ENCODE peak calls at places on chromosomes 7 and 10, in four cellular contexts. Z is GM23338, J is ELF-1, C is HT1080. G is an unnamed sample.

GRCh38 chr7:69228212-69228811 is 370.0 kb upstream of the AUTS2 start:
- DNase-seq in Z (no peak), J (no peak), C (no peak), G (no peak)

GRCh38 chr7:143300959-143301617 is 12.9 kb downstream of the CASP2 start:
- DNase-seq in Z (no peak), J (no peak), C (peak; percentile 34), G (no peak)

GRCh38 chr10:127909716-127910463 is 3.0 kb downstream of the PTPRE start:
- DNase-seq in Z (no peak), J (no peak), C (no peak), G (no peak)

GRCh38 chr7:135998081-135998480 is 20.9 kb upstream of the MTPN start:
- DNase-seq in Z (no peak), J (no peak), C (no peak), G (no peak)

GRCh38 chr7:82808633-82809032 is 354.1 kb downstream of the PCLO start:
- DNase-seq in Z (no peak), J (no peak), C (no peak), G (no peak)

GRCh38 chr10:129958118-129958685 is 5.9 kb downstream of the EBF3 start:
- DNase-seq in Z (peak; percentile 38), J (no peak), C (no peak), G (peak; percentile 73)

GRCh38 chr7:85261341-85261740 is 74.5 kb upstream of the SEMA3D start:
- DNase-seq in Z (no peak), J (no peak), C (peak; percentile 21), G (no peak)

GRCh38 chr7:149598721-149599308 is 101.2 kb upstream of the ZNF746 start:
- DNase-seq in Z (peak; percentile 70), J (peak; percentile 44), C (peak; percentile 36), G (peak; percentile 6)

GRCh38 chr10:71185209-71185608 is 27.2 kb upstream of the UNC5B start:
- DNase-seq in Z (no peak), J (no peak), C (no peak), G (no peak)

GRCh38 chr7:96311967-96312366 is 9.9 kb downstream of the SLC25A13 start:
- DNase-seq in Z (no peak), J (no peak), C (no peak), G (no peak)

GRCh38 chr7:51315393-51316261 is 982 bp downstream of the COBL start:
- DNase-seq in Z (peak; percentile 85), J (peak; percentile 78), C (no peak), G (peak; percentile 78)

GRCh38 chr7:121515181-121515580 is 119.1 kb upstream of the FAM3C start:
- DNase-seq in Z (no peak), J (no peak), C (peak; percentile 32), G (no peak)

GRCh38 chr7:120834726-120835125 is 23.2 kb downstream of the TSPAN12 start:
- DNase-seq in Z (no peak), J (no peak), C (no peak), G (no peak)

GRCh38 chr10:101749511-101750016 is 26.4 kb downstream of the FGF8 start:
- DNase-seq in Z (peak; percentile 20), J (peak; percentile 85), C (no peak), G (no peak)

GRCh38 chr7:69402696-69403095 is 195.6 kb upstream of the AUTS2 start:
- DNase-seq in Z (no peak), J (no peak), C (no peak), G (peak; percentile 32)

GRCh38 chr10:13924020-13924725 is 337.4 kb downstream of the PRPF18 start:
- DNase-seq in Z (no peak), J (no peak), C (peak; percentile 96), G (no peak)

GRCh38 chr10:16894834-16895233 is 77.6 kb upstream of the RSU1 start:
- DNase-seq in Z (no peak), J (no peak), C (no peak), G (no peak)

GRCh38 chr7:151213826-151214225 is 3.5 kb upstream of the H2BK1 start:
- DNase-seq in Z (no peak), J (no peak), C (no peak), G (no peak)

GRCh38 chr7:92763636-92764423 is 72.5 kb downstream of the CDK6 start:
- DNase-seq in Z (peak; percentile 96), J (peak; percentile 73), C (peak; percentile 86), G (no peak)

GRCh38 chr7:157690058-157690832 is 353.4 kb downstream of the DNAJB6 start:
- DNase-seq in Z (no peak), J (no peak), C (no peak), G (peak; percentile 64)

GRCh38 chr7:94272821-94273583 is 121.7 kb upstream of the COL1A2 start:
- DNase-seq in Z (no peak), J (no peak), C (no peak), G (no peak)

GRCh38 chr7:114979388-114979787 is 57.5 kb downstream of the MDFIC start:
- DNase-seq in Z (peak; percentile 14), J (no peak), C (peak; percentile 4), G (no peak)

GRCh38 chr10:14727389-14727918 is 47.2 kb downstream of the FAM107B start:
- DNase-seq in Z (no peak), J (no peak), C (no peak), G (no peak)

GRCh38 chr10:1632141-1632540 is 105.2 kb downstream of the ADARB2 start:
- DNase-seq in Z (no peak), J (no peak), C (no peak), G (no peak)

GRCh38 chr10:29615195-29615594 is 19.6 kb downstream of the SVIL start:
- DNase-seq in Z (no peak), J (no peak), C (no peak), G (no peak)

GRCh38 chr10:125284875-125285597 is 124.7 kb upstream of the CTBP2 start:
- DNase-seq in Z (peak; percentile 70), J (peak; percentile 14), C (peak; percentile 77), G (no peak)

GRCh38 chr7:96303686-96304443 is 18.0 kb downstream of the SLC25A13 start:
- DNase-seq in Z (no peak), J (no peak), C (peak; percentile 42), G (no peak)

GRCh38 chr10:92590623-92591549 is 2.0 kb upstream of the KIF11 start:
- DNase-seq in Z (peak; percentile 72), J (peak; percentile 59), C (peak; percentile 36), G (no peak)

GRCh38 chr7:6250364-6250833 is 22.0 kb downstream of the CYTH3 start:
- DNase-seq in Z (no peak), J (no peak), C (no peak), G (no peak)

GRCh38 chr10:44864637-44865288 is 46.4 kb upstream of the TMEM72 start:
- DNase-seq in Z (peak; percentile 95), J (peak; percentile 97), C (peak; percentile 73), G (peak; percentile 40)

GRCh38 chr7:44286182-44286617 is 39.2 kb downstream of the CAMK2B start:
- DNase-seq in Z (peak; percentile 52), J (peak; percentile 58), C (no peak), G (no peak)

GRCh38 chr10:44864042-44864436 is 47.1 kb upstream of the TMEM72 start:
- DNase-seq in Z (peak; percentile 73), J (peak; percentile 56), C (no peak), G (no peak)

GRCh38 chr7:56287429-56288138 is 171.4 kb upstream of the NUPR2 start:
- DNase-seq in Z (no peak), J (peak; percentile 67), C (no peak), G (peak; percentile 29)

GRCh38 chr10:97116534-97117162 is 69.1 kb downstream of the SLIT1 start:
- DNase-seq in Z (no peak), J (no peak), C (no peak), G (peak; percentile 77)

GRCh38 chr7:130593033-130593432 is 75.5 kb downstream of the COPG2 start:
- DNase-seq in Z (no peak), J (no peak), C (no peak), G (no peak)

GRCh38 chr7:28018446-28018845 is 162.1 kb downstream of the JAZF1 start:
- DNase-seq in Z (no peak), J (no peak), C (peak; percentile 49), G (peak; percentile 16)